ENCODE peak calls at places on chromosome 3, in eight cellular contexts. U is NCI-H1092 treated with DMSO at 0.1 percent for 48 hours; Q is D341Med; H is naive thymus-derived CD8-positive, alpha-beta T cell; W is germinal center; B is ELR; J is CMK; C is endothelial cell. Z is an unnamed sample.

GRCh38 chr3:160635213-160635612 is 41.7 kb upstream of the ARL14 start:
- DNase-seq in U (no peak), W (no peak), Q (no peak), C (no peak), H (no peak), J (no peak), B (no peak), Z (no peak)

GRCh38 chr3:47578119-47578630 is 490 bp downstream of the CSPG5 start:
- DNase-seq in C (peak; percentile 28), B (peak; percentile 36), U (peak; percentile 11), H (peak; percentile 30), Q (peak; percentile 91), J (peak; percentile 24), W (peak; percentile 72), Z (peak; percentile 84)

GRCh38 chr3:187955076-187955952 is 198.6 kb upstream of the LPP start:
- DNase-seq in J (no peak), W (no peak), U (no peak), B (peak; percentile 88), Q (no peak), H (no peak), C (no peak), Z (no peak)

GRCh38 chr3:133037440-133037839 is 751 bp upstream of the TMEM108 start:
- DNase-seq in Q (no peak), C (no peak), H (no peak), B (no peak), J (no peak), W (no peak), U (no peak), Z (no peak)

GRCh38 chr3:78086150-78086549 is 1046.3 kb downstream of the ROBO2 start:
- DNase-seq in B (peak; percentile 59), J (no peak), Q (no peak), W (no peak), U (no peak), C (no peak), H (no peak), Z (no peak)

GRCh38 chr3:134883697-134884385 is 88.8 kb downstream of the EPHB1 start:
- DNase-seq in J (no peak), B (peak; percentile 4), W (no peak), C (no peak), Q (no peak), U (no peak), H (no peak), Z (no peak)

GRCh38 chr3:144162042-144162441 is 190.4 kb downstream of the DIPK2A start:
- DNase-seq in J (no peak), Q (no peak), U (no peak), W (no peak), C (no peak), H (no peak), B (peak; percentile 33), Z (peak; percentile 10)

GRCh38 chr3:146701246-146701645 is 96.1 kb upstream of the PLSCR5 start:
- DNase-seq in J (no peak), C (no peak), B (no peak), H (no peak), Q (no peak), W (no peak), U (no peak), Z (no peak)

GRCh38 chr3:39378957-39379777 is 4.0 kb upstream of the SLC25A38 start:
- DNase-seq in H (no peak), J (no peak), C (no peak), U (no peak), W (no peak), B (no peak), Q (no peak), Z (peak; percentile 33)

GRCh38 chr3:37814547-37814946 is 47.1 kb upstream of the CTDSPL start:
- DNase-seq in U (peak; percentile 16), W (no peak), H (peak; percentile 3), C (no peak), J (no peak), B (peak; percentile 49), Q (peak; percentile 38), Z (peak; percentile 25)

GRCh38 chr3:2765002-2765579 is 345.1 kb downstream of the IL5RA start:
- DNase-seq in C (no peak), J (no peak), Q (peak; percentile 51), H (peak; percentile 30), W (no peak), U (peak; percentile 62), B (no peak), Z (peak; percentile 44)

GRCh38 chr3:60803156-60803555 is 448.1 kb downstream of the FHIT start:
- DNase-seq in U (no peak), B (no peak), Q (no peak), J (no peak), C (no peak), W (no peak), H (no peak), Z (no peak)

GRCh38 chr3:167166594-167167253 is 213.4 kb downstream of the ZBBX start:
- DNase-seq in B (no peak), C (no peak), U (no peak), Q (peak; percentile 50), W (no peak), H (no peak), J (no peak), Z (no peak)

GRCh38 chr3:185200639-185201038 is 47.8 kb upstream of the C3orf70 start:
- DNase-seq in H (no peak), W (no peak), J (no peak), U (no peak), C (no peak), B (peak; percentile 90), Q (no peak), Z (no peak)

GRCh38 chr3:26647078-26647477 is 24.5 kb downstream of the LRRC3B start:
- DNase-seq in C (no peak), U (no peak), W (no peak), J (no peak), Q (no peak), H (no peak), B (no peak), Z (no peak)

GRCh38 chr3:42130329-42131070 is 39.3 kb downstream of the TRAK1 start:
- DNase-seq in U (no peak), B (no peak), J (no peak), H (no peak), W (no peak), Q (no peak), C (no peak), Z (peak; percentile 73)

GRCh38 chr3:195877767-195878423 is 30.5 kb downstream of the TNK2 start:
- DNase-seq in Q (no peak), B (no peak), J (no peak), W (no peak), U (no peak), H (no peak), C (no peak), Z (no peak)

GRCh38 chr3:112640864-112641751 is at the start of gene CCDC80:
- DNase-seq in W (no peak), Q (no peak), B (peak; percentile 95), H (no peak), J (no peak), U (no peak), C (no peak), Z (no peak)